ENCODE peak calls at places on chromosomes 12 and 14, in seven cellular contexts. U is transverse colon, N is K562, B is sigmoid colon, E is stomach, T is SK-N-SH, R is HepG2. G is an unnamed sample.

GRCh38 chr12:57888407-57889157 is 42.1 kb upstream of the CTDSP2 start:
- DNase-seq in N (no peak), U (peak; percentile 83), E (peak; percentile 61), T (no peak), B (no peak), R (no peak), G (no peak)

GRCh38 chr12:80040075-80040738 is 59.1 kb upstream of the OTOGL start:
- DNase-seq in T (no peak), U (no peak), B (no peak), N (peak; percentile 3), E (no peak), R (no peak), G (no peak)

GRCh38 chr14:63388766-63389431 is 70.2 kb upstream of the GPHB5 start:
- DNase-seq in U (peak; percentile 71), B (peak; percentile 78), R (peak; percentile 37), T (peak; percentile 64), N (peak; percentile 55), E (peak; percentile 65), G (no peak)

GRCh38 chr12:15648564-15648963 is 140.6 kb downstream of the EPS8 start:
- DNase-seq in B (no peak), E (no peak), U (no peak), R (no peak), T (no peak), N (no peak), G (no peak)

GRCh38 chr12:3132636-3133409 is 55.6 kb downstream of the TSPAN9 start:
- DNase-seq in B (no peak), N (no peak), U (no peak), E (no peak), T (peak; percentile 60), R (no peak), G (no peak)

GRCh38 chr14:91755560-91755959 is 23.7 kb upstream of the CATSPERB start:
- DNase-seq in N (no peak), E (no peak), R (peak; percentile 76), U (no peak), T (no peak), B (no peak), G (no peak)

GRCh38 chr14:100072783-100073346 is 7.6 kb downstream of the EVL start:
- DNase-seq in T (no peak), E (peak; percentile 47), N (peak; percentile 70), U (peak; percentile 75), R (no peak), B (no peak), G (no peak)

GRCh38 chr14:54133896-54134295 is 177.3 kb upstream of the BMP4 start:
- DNase-seq in E (no peak), B (no peak), U (no peak), N (no peak), T (no peak), R (peak; percentile 96), G (no peak)

GRCh38 chr12:31227401-31227981 is 98.5 kb downstream of the SINHCAF start:
- DNase-seq in U (no peak), B (no peak), R (no peak), T (no peak), E (no peak), N (no peak), G (peak; percentile 89)

GRCh38 chr12:89160716-89161123 is 191.6 kb downstream of the DUSP6 start:
- DNase-seq in B (peak; percentile 69), R (no peak), U (peak; percentile 15), N (peak; percentile 8), E (no peak), T (peak; percentile 14), G (peak; percentile 93)

GRCh38 chr14:99133563-99134332 is 138.2 kb downstream of the BCL11B start:
- DNase-seq in R (no peak), U (no peak), B (peak; percentile 73), N (no peak), T (peak; percentile 1), E (peak; percentile 13), G (peak; percentile 91)

GRCh38 chr12:2795291-2796186 is 769 bp downstream of the FKBP4 start:
- DNase-seq in N (peak; percentile 80), E (peak; percentile 84), B (peak; percentile 91), U (peak; percentile 86), T (peak; percentile 97), R (peak; percentile 17), G (no peak)

GRCh38 chr12:51533799-51534198 is 57.2 kb upstream of the SCN8A start:
- DNase-seq in N (no peak), T (no peak), B (no peak), U (no peak), E (no peak), R (no peak), G (no peak)

GRCh38 chr12:47547077-47547476 is 158.8 kb downstream of the RPAP3 start:
- DNase-seq in U (no peak), T (no peak), N (peak; percentile 19), E (no peak), R (no peak), B (no peak), G (peak; percentile 47)

GRCh38 chr12:110937104-110937641 is 16.8 kb upstream of the MYL2 start:
- DNase-seq in B (no peak), U (peak; percentile 50), R (peak; percentile 9), E (peak; percentile 54), T (peak; percentile 85), N (peak; percentile 69), G (no peak)

GRCh38 chr14:52313903-52314481 is at the start of gene PTGER2:
- DNase-seq in E (peak; percentile 93), T (peak; percentile 85), R (no peak), U (peak; percentile 95), B (peak; percentile 92), N (peak; percentile 76), G (peak; percentile 97)

GRCh38 chr14:94768521-94769412 is 1.1 kb downstream of the GSC start:
- DNase-seq in T (no peak), B (peak; percentile 77), U (no peak), R (no peak), N (no peak), E (no peak), G (no peak)

GRCh38 chr14:75344396-75344795 is 65.8 kb downstream of the FOS start:
- DNase-seq in T (no peak), E (no peak), R (no peak), B (peak; percentile 2), U (no peak), N (no peak), G (no peak)

GRCh38 chr12:114656906-114657596 is 26.9 kb downstream of the TBX3 start:
- DNase-seq in R (peak; percentile 72), T (no peak), N (no peak), B (no peak), U (no peak), E (no peak), G (no peak)

GRCh38 chr12:58922849-58923248 is 2.5 kb upstream of the LRIG3 start:
- DNase-seq in U (no peak), N (no peak), B (no peak), T (no peak), R (no peak), E (no peak), G (no peak)

GRCh38 chr12:34151019-34151418 is 128.7 kb downstream of the ALG10 start:
- DNase-seq in T (no peak), N (no peak), B (no peak), R (no peak), U (no peak), E (no peak), G (no peak)

GRCh38 chr14:25150934-25151790 is 101.2 kb upstream of the STXBP6 start:
- DNase-seq in U (no peak), N (peak; percentile 25), B (no peak), R (peak; percentile 72), T (peak; percentile 33), E (no peak), G (no peak)

GRCh38 chr12:108129017-108129812 is at the start of gene WSCD2:
- DNase-seq in E (peak; percentile 40), R (peak; percentile 9), N (peak; percentile 80), T (peak; percentile 90), U (peak; percentile 21), B (peak; percentile 77), G (no peak)

GRCh38 chr12:103333676-103334075 is 162.1 kb downstream of the C12orf42 start:
- DNase-seq in B (no peak), U (no peak), N (no peak), E (no peak), R (no peak), T (no peak), G (no peak)

GRCh38 chr14:90533591-90534021 is 136.8 kb downstream of the CALM1 start:
- DNase-seq in T (peak; percentile 19), N (peak; percentile 55), E (no peak), R (no peak), B (no peak), U (no peak), G (no peak)

GRCh38 chr14:64569108-64570045 is 19.6 kb downstream of the PPP1R36 start:
- DNase-seq in E (peak; percentile 53), T (no peak), N (no peak), U (peak; percentile 26), R (peak; percentile 10), B (peak; percentile 88), G (no peak)
- TF ChIP-seq POLR2AphosphoS5 in E (peak; percentile 56), T (no peak), N (no peak), U (peak; percentile 57), R (no peak), B (peak; percentile 67), G (peak; percentile 80)

GRCh38 chr12:66139328-66139727 is 8.8 kb upstream of the LLPH start:
- DNase-seq in T (no peak), U (no peak), E (no peak), B (no peak), N (no peak), R (no peak), G (no peak)

GRCh38 chr12:66141299-66141698 is 10.7 kb upstream of the LLPH start:
- DNase-seq in T (no peak), E (no peak), B (no peak), U (no peak), N (no peak), R (no peak), G (no peak)

GRCh38 chr12:66140726-66141125 is 10.2 kb upstream of the LLPH start:
- DNase-seq in N (no peak), U (no peak), B (no peak), T (no peak), E (no peak), R (no peak), G (no peak)

GRCh38 chr12:66144796-66145754 is 14.5 kb upstream of the LLPH start:
- DNase-seq in B (peak; percentile 69), E (peak; percentile 65), N (peak; percentile 31), T (peak; percentile 39), U (peak; percentile 55), R (peak; percentile 69), G (no peak)

GRCh38 chr12:66143868-66144267 is 13.3 kb upstream of the LLPH start:
- DNase-seq in T (no peak), U (no peak), B (no peak), N (no peak), R (no peak), E (no peak), G (no peak)
- H3K36me3 ChIP-seq in T (peaks cover 79% of the 10 kb centered on the region), U (no peaks in the 10 kb centered on the region), B (peaks cover 4% of the 10 kb centered on the region), N (peaks cover 16% of the 10 kb centered on the region), R (peaks cover 2% of the 10 kb centered on the region), E (peaks cover 80% of the 10 kb centered on the region), G (peaks cover 22% of the 10 kb centered on the region)

GRCh38 chr12:11875414-11875935 is 195.3 kb upstream of the BCL2L14 start:
- DNase-seq in R (no peak), T (no peak), E (no peak), B (no peak), N (no peak), U (no peak), G (no peak)
- TF ChIP-seq EP300 in R (no peak), T (no peak), E (no peak), B (no peak), N (no peak), U (no peak), G (no peak)

DNA sequence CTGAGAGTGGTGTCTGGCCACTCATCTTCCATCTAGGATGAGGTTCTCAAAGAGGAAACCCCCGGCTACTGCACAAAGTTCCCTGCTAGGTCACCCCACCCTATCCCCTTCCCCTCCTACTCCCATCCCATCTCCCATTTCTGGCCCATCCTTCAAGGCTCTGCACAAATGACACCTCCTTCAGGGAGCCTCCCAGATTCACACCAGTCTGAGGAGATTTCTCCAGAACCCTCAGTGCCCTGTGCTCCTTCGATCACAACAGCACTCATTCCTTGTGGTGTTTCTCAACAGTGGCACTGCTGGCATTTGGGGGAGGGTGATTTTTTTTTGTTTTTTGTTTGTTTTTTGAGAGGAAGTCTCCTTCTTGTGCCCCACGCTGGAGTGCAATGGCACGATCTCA is 2.9 kb downstream of the CAMKK2 start:
- DNase-seq in E (no peak), N (no peak), R (no peak), B (no peak), U (no peak), T (no peak), G (no peak)
- TF ChIP-seq POLR2AphosphoS5 in E (no peak), N (no peak), R (no peak), B (no peak), U (no peak), T (no peak), G (no peak)